ENCODE peak calls at places on chromosomes 5 and 9, in seven cellular contexts. Q is CD8-positive, alpha-beta T cell; P is foreskin fibroblast; L is kidney; C is astrocyte of the spinal cord; J is WTC11; T is adrenal gland. Y is an unnamed sample.

GRCh38 chr9:129835860-129836223 is 584 bp downstream of the USP20 start:
- DNase-seq in Q (no peak), P (no peak), L (no peak), C (no peak), J (no peak), T (no peak), Y (no peak)

GRCh38 chr9:36679710-36680109 is 107.0 kb downstream of the MELK start:
- DNase-seq in Q (no peak), P (no peak), L (no peak), C (no peak), J (no peak), T (no peak), Y (no peak)

GRCh38 chr9:27353405-27354229 is 56.7 kb upstream of the EQTN start:
- DNase-seq in Q (no peak), P (no peak), L (no peak), C (no peak), J (no peak), T (no peak), Y (no peak)

GRCh38 chr5:149082271-149082670 is 19.4 kb upstream of the SH3TC2 start:
- DNase-seq in Q (no peak), P (no peak), L (no peak), C (no peak), J (no peak), T (no peak), Y (no peak)

GRCh38 chr9:25025686-25026085 is 480.0 kb upstream of the IZUMO3 start:
- DNase-seq in Q (no peak), P (no peak), L (peak; percentile 42), C (no peak), J (no peak), T (no peak), Y (no peak)

GRCh38 chr5:54337523-54337922 is 27.1 kb upstream of the ARL15 start:
- DNase-seq in Q (no peak), P (no peak), L (no peak), C (no peak), J (no peak), T (no peak), Y (no peak)

GRCh38 chr5:168137265-168137664 is 154.2 kb upstream of the WWC1 start:
- DNase-seq in Q (no peak), P (no peak), L (no peak), C (no peak), J (no peak), T (no peak), Y (no peak)

GRCh38 chr9:108473209-108474112 is 382.3 kb downstream of the ACTL7B start:
- DNase-seq in Q (no peak), P (peak; percentile 82), L (no peak), C (peak; percentile 79), J (no peak), T (no peak), Y (no peak)

GRCh38 chr5:149550608-149551226 is 522 bp downstream of the CSNK1A1 start:
- DNase-seq in Q (peak; percentile 17), P (no peak), L (no peak), C (no peak), J (no peak), T (peak; percentile 49), Y (no peak)

GRCh38 chr9:89923961-89924504 is 319.2 kb downstream of the GADD45G start:
- DNase-seq in Q (no peak), P (no peak), L (no peak), C (peak; percentile 19), J (no peak), T (peak; percentile 87), Y (no peak)

GRCh38 chr9:129773262-129774048 is 20.6 kb upstream of the PTGES start:
- DNase-seq in Q (no peak), P (peak; percentile 86), L (no peak), C (peak; percentile 32), J (no peak), T (peak; percentile 56), Y (no peak)

GRCh38 chr5:43036856-43037711 is 3.0 kb downstream of the ANXA2R start:
- DNase-seq in Q (no peak), P (no peak), L (no peak), C (peak; percentile 73), J (no peak), T (no peak), Y (no peak)

GRCh38 chr5:170861855-170862766 is at the start of gene RANBP17:
- DNase-seq in Q (no peak), P (peak; percentile 83), L (peak; percentile 81), C (peak; percentile 79), J (peak; percentile 88), T (peak; percentile 47), Y (no peak)

GRCh38 chr9:108186996-108187395 is 668.8 kb downstream of the ACTL7B start:
- DNase-seq in Q (no peak), P (peak; percentile 45), L (peak; percentile 73), C (peak; percentile 60), J (no peak), T (no peak), Y (no peak)

GRCh38 chr9:86122309-86122708 is 23.0 kb upstream of the GOLM1 start:
- DNase-seq in Q (no peak), P (no peak), L (no peak), C (no peak), J (no peak), T (no peak), Y (no peak)

GRCh38 chr5:177429248-177430045 is 3.0 kb downstream of the GRK6 start:
- DNase-seq in Q (peak; percentile 80), P (no peak), L (peak; percentile 88), C (no peak), J (no peak), T (peak; percentile 48), Y (no peak)

GRCh38 chr9:103798620-103799019 is 295.5 kb upstream of the SMC2 start:
- DNase-seq in Q (no peak), P (peak; percentile 19), L (no peak), C (peak; percentile 82), J (no peak), T (no peak), Y (no peak)

GRCh38 chr9:132590318-132591182 is 8.1 kb downstream of the BARHL1 start:
- DNase-seq in Q (no peak), P (no peak), L (no peak), C (no peak), J (no peak), T (no peak), Y (no peak)

GRCh38 chr9:114033397-114034103 is 44.5 kb downstream of the AMBP start:
- DNase-seq in Q (no peak), P (no peak), L (no peak), C (peak; percentile 19), J (peak; percentile 72), T (no peak), Y (no peak)

GRCh38 chr5:114116981-114117380 is 244.9 kb upstream of the KCNN2 start:
- DNase-seq in Q (no peak), P (no peak), L (no peak), C (no peak), J (no peak), T (no peak), Y (no peak)

GRCh38 chr9:18343799-18344198 is 130.2 kb upstream of the ADAMTSL1 start:
- DNase-seq in Q (no peak), P (peak; percentile 37), L (no peak), C (peak; percentile 55), J (no peak), T (no peak), Y (no peak)

GRCh38 chr5:133460172-133460758 is 152.1 kb downstream of the FSTL4 start:
- DNase-seq in Q (no peak), P (no peak), L (no peak), C (no peak), J (peak; percentile 80), T (no peak), Y (no peak)

GRCh38 chr9:37801287-37801850 is 772 bp downstream of the DCAF10 start:
- DNase-seq in Q (peak; percentile 25), P (no peak), L (peak; percentile 78), C (no peak), J (peak; percentile 32), T (peak; percentile 56), Y (no peak)

GRCh38 chr5:89723907-89724306 is 685.6 kb downstream of the CETN3 start:
- DNase-seq in Q (no peak), P (no peak), L (no peak), C (no peak), J (no peak), T (no peak), Y (no peak)

GRCh38 chr5:14226992-14227391 is 83.8 kb downstream of the TRIO start:
- DNase-seq in Q (no peak), P (no peak), L (no peak), C (no peak), J (no peak), T (no peak), Y (no peak)

DNA sequence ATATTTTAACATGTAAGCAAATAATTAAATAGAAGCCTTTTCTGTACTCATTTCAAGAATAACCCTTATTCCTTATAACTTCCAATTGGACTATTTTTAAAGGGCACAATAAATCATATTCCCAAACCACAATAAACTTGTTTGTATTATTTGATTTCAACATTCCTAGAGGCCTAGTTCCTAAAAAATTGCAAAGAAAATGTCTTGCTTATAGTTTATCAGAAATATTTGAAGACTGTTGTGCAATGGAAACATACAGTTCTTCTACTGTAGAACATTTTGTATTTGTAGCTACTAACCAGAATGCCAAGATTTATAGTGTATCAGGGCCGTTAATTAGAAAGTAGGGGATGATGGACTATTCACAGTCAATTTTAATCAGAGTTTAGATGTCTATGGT is 1037.0 kb upstream of the CDH18 start:
- DNase-seq in Q (no peak), P (no peak), L (no peak), C (no peak), J (no peak), T (no peak), Y (no peak)
- TF ChIP-seq CTCF in Q (no peak), P (no peak), L (no peak), C (no peak), J (no peak), T (no peak), Y (no peak)

DNA sequence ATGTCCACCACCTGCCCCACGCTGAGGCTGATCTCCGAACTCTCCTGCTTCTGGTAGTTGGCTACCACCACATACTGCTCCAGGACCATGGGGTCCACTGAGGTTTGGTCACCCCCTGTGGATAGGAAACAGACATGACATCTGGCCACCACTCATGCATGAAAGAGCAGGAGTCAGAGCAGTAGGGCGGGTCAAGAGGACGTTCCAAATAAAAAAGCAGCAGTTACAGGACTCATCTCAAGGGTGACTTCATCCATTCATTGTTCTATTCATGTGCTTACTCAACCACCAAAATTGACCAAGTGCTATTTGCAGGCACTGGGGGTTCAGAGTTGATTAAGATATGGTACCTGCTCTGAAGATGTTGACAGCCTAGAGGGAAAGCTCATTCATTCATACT is 79.2 kb upstream of the UBTD2 start:
- DNase-seq in Q (no peak), P (peak; percentile 60), L (no peak), C (no peak), J (no peak), T (no peak), Y (no peak)
- TF ChIP-seq CTCF in Q (no peak), P (no peak), L (no peak), C (no peak), J (no peak), T (no peak), Y (no peak)

GRCh38 chr9:136050706-136051567 is 44.2 kb downstream of the NACC2 start:
- DNase-seq in Q (no peak), P (no peak), L (peak; percentile 76), C (peak; percentile 30), J (peak; percentile 51), T (no peak), Y (no peak)
- TF ChIP-seq CTCF in Q (no peak), P (no peak), L (no peak), C (no peak), J (no peak), T (no peak), Y (no peak)

DNA sequence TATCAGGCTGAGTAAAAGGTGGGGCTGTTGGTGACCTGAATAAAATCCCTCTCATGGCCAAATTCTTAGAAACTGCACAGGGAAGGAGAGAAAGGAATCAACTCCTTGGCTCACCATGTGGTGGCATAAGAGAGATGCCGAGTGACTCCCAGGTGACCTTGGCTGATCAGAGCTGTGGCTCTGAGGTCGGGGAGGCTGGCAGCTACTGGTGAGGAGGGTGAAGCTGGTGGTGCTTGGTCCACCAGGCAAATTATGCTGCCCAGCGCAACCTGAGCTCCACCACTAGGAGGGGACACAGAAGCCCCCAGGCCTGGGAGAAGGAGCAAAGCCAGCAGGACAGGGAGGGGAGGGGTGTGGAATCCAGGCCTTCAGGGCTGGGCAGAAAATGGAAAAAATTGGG is 111.2 kb upstream of the IL12B start:
- DNase-seq in Q (no peak), P (no peak), L (peak; percentile 63), C (no peak), J (peak; percentile 55), T (peak; percentile 42), Y (no peak)
- TF ChIP-seq CTCF in Q (no peak), P (peak; percentile 4), L (no peak), C (peak; percentile 29), J (peak; percentile 33), T (peak; percentile 62), Y (no peak)